ENCODE peak calls at places on chromosome 4, in ten cellular contexts. S is LoVo; J is HS-5; L is stimulated activated CD8-positive, alpha-beta memory T cell treated with anti-CD3 and anti-CD28 coated beads, Interleukin-7, amount 100 ng/mL, for 24 hours; Y is cortex of kidney; R is T-helper 2 cell; O is stimulated activated CD4-positive, alpha-beta T cell treated with anti-CD3 and anti-CD28 coated beads, Interleukin-1b, Interleukin-23, amount 100 ng/mL, for 1 hour; K is lower lobe of right lung; G is choroid plexus epithelial cell; D is activated CD4-positive, CD25-positive, alpha-beta regulatory T cell treated with anti-CD3 and anti-CD28 coated beads, Interleukin-2, amount 50 U/mL, for 72 hours. U is an unnamed sample.

GRCh38 chr4:146450524-146450923 is 71.2 kb downstream of the SLC10A7 start:
- DNase-seq in S (no peak), J (no peak), L (no peak), Y (no peak), R (no peak), O (no peak), K (no peak), G (peak), D (no peak), U (peak)

GRCh38 chr4:2794707-2795557 is 2.0 kb downstream of the SH3BP2 start:
- DNase-seq in S (no peak), J (no peak), L (no peak), Y (no peak), R (no peak), O (no peak), K (peak), G (peak), D (peak), U (peak)

GRCh38 chr4:41844327-41844726 is 90.9 kb upstream of the TMEM33 start:
- DNase-seq in S (no peak), J (no peak), L (no peak), Y (no peak), R (no peak), O (no peak), K (no peak), G (no peak), D (no peak), U (no peak)

GRCh38 chr4:182917182-182918043 is at the start of gene DCTD:
- DNase-seq in S (peak), J (no peak), L (peak), Y (peak), R (peak), O (peak), K (peak), G (peak), D (peak), U (peak)

GRCh38 chr4:158968961-158969360 is 133.9 kb upstream of the RAPGEF2 start:
- DNase-seq in S (no peak), J (no peak), L (no peak), Y (no peak), R (no peak), O (no peak), K (no peak), G (no peak), D (no peak), U (no peak)

GRCh38 chr4:183441276-183441675 is 3.2 kb upstream of the CDKN2AIP start:
- DNase-seq in S (peak), J (no peak), L (no peak), Y (no peak), R (no peak), O (no peak), K (no peak), G (no peak), D (no peak), U (no peak)

GRCh38 chr4:164937576-164938270 is 39.7 kb downstream of the TRIM61 start:
- DNase-seq in S (no peak), J (no peak), L (no peak), Y (no peak), R (no peak), O (no peak), K (no peak), G (peak), D (no peak), U (no peak)

GRCh38 chr4:74632634-74633033 is 161.7 kb downstream of the BTC start:
- DNase-seq in S (peak), J (peak), L (peak), Y (no peak), R (no peak), O (no peak), K (peak), G (peak), D (no peak), U (peak)

GRCh38 chr4:80948161-80948560 is 82.3 kb upstream of the BMP3 start:
- DNase-seq in S (no peak), J (peak), L (no peak), Y (no peak), R (no peak), O (no peak), K (no peak), G (no peak), D (no peak), U (no peak)

U was measured in lung microvascular endothelial cell.